ENCODE peak calls at places on chromosomes 4 and X, in four cellular contexts. O is transverse colon, I is breast epithelium, P is suprapubic skin. J is an unnamed sample.

GRCh38 chr4:41930139-41930831 is 4.9 kb upstream of the TMEM33 start:
- DNase-seq in I (no peak), O (no peak), P (no peak), J (no peak)

GRCh38 chrX:81874807-81875206 is 672.9 kb downstream of the SH3BGRL start:
- DNase-seq in P (no peak), I (no peak), O (no peak), J (no peak)

GRCh38 chr4:95181446-95182306 is 367.1 kb downstream of the UNC5C start:
- DNase-seq in I (no peak), P (no peak), O (no peak), J (no peak)

GRCh38 chr4:182913621-182914020 is 3.6 kb downstream of the DCTD start:
- DNase-seq in I (no peak), P (no peak), O (no peak), J (no peak)

GRCh38 chr4:20544645-20545044 is 155.6 kb upstream of the PACRGL start:
- DNase-seq in P (no peak), O (no peak), I (no peak), J (no peak)

GRCh38 chr4:97367878-97368277 is 775.4 kb downstream of the STPG2 start:
- DNase-seq in P (no peak), O (no peak), I (no peak), J (no peak)

GRCh38 chrX:132875705-132876508 is 82.5 kb downstream of the HS6ST2 start:
- DNase-seq in P (no peak), I (no peak), O (no peak), J (no peak)

GRCh38 chr4:2941138-2942036 is 21.8 kb downstream of the NOP14 start:
- DNase-seq in P (no peak), O (peak), I (no peak), J (no peak)

GRCh38 chr4:150717952-150718351 is 136.0 kb downstream of the MAB21L2 start:
- DNase-seq in P (no peak), I (no peak), O (no peak), J (no peak)

GRCh38 chrX:154731881-154732280 is 19.0 kb downstream of the GAB3 start:
- DNase-seq in I (no peak), O (no peak), P (no peak), J (no peak)

GRCh38 chr4:81499840-81500239 is 28.1 kb upstream of the RASGEF1B start:
- DNase-seq in O (peak), P (no peak), I (no peak), J (no peak)

GRCh38 chr4:144647095-144647959 is 1.4 kb downstream of the HHIP start:
- DNase-seq in P (no peak), O (no peak), I (no peak), J (no peak)

GRCh38 chrX:24364851-24365538 is 4.6 kb downstream of the SUPT20HL1 start:
- DNase-seq in P (no peak), O (no peak), I (no peak), J (no peak)

DNA sequence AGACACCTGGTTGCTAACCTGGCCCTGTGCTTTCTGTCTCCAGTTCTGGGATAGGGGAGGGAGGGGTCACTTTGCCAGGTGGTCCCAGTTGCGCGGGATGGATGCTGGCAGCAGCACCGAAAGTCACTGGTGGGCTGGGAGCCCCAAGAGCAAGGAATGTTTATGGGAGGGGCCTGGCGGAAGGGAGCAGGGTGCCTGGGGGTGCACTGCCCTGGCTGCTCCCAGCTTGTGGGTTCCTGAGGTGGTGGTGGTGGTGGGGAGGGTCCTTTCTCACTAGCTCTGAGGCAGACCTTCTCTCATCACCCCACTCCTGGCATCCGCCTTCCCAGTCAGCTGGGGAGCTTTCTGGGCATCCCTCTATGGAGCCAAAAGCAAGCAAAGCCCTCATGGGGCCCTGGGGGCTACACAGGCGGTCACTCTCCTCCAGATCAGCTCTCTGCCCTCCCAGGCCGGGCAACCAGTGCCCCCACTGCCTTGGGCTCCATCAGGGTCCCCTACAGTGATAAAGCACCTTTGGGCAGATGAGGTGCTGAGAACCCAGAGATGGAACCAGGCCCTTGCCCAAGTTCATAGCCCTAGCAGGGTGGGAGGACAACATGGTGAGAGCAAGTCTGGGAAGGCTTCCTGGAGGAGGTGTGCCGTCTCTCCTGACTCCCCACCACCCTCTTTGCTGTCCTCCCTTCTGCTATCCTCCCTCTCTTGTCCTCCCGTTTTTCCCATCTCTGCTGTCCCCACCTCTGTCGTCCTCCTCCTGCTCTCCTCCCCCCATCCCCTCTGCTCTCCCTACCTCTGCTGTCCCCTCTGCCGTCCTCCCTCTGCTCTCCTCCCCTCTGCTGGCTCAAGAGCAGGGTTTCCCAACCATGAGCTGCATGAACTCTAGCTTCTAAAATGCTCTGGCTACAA is 16.0 kb downstream of the FGFR3 start:
- DNase-seq in I (no peak), P (no peak), O (no peak), J (no peak)
- TF ChIP-seq POLR2AphosphoS5 in I (no peak), P (no peak), O (no peak), J (no peak)

GRCh38 chr4:74453037-74453635 is 8.2 kb downstream of the AREG start:
- DNase-seq in O (no peak), I (no peak), P (no peak), J (no peak)

GRCh38 chr4:74450298-74450683 is 5.4 kb downstream of the AREG start:
- DNase-seq in I (no peak), P (no peak), O (no peak), J (no peak)

GRCh38 chr4:74449571-74450297 is 4.8 kb downstream of the AREG start:
- DNase-seq in O (no peak), P (no peak), I (no peak), J (no peak)

GRCh38 chr4:74453846-74454742 is 9.2 kb downstream of the AREG start:
- DNase-seq in O (no peak), I (no peak), P (no peak), J (no peak)

DNA sequence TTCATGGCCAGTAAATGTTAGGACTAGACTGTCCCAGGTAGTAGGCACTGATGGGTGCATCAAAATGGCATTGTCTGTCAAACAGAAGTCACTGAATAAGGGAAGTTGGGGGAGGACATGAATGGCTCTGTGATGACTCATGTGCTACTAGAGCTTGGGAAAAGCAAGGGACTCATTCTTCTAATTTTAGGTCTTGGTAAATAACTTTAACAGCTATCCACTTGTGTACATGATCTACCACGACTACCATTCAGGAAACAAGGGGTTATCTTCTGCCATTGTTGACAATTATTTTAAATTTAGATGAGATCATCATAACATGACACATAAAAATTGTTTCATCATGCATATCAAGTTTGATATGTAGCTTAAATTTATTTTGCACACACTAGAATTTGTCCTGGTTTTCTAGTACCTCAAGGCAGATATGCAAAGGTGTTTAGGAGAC is 6.3 kb downstream of the AREG start:
- DNase-seq in P (no peak), O (no peak), I (no peak), J (no peak)
- TF ChIP-seq POLR2AphosphoS5 in P (no peak), O (no peak), I (no peak), J (no peak)

DNA sequence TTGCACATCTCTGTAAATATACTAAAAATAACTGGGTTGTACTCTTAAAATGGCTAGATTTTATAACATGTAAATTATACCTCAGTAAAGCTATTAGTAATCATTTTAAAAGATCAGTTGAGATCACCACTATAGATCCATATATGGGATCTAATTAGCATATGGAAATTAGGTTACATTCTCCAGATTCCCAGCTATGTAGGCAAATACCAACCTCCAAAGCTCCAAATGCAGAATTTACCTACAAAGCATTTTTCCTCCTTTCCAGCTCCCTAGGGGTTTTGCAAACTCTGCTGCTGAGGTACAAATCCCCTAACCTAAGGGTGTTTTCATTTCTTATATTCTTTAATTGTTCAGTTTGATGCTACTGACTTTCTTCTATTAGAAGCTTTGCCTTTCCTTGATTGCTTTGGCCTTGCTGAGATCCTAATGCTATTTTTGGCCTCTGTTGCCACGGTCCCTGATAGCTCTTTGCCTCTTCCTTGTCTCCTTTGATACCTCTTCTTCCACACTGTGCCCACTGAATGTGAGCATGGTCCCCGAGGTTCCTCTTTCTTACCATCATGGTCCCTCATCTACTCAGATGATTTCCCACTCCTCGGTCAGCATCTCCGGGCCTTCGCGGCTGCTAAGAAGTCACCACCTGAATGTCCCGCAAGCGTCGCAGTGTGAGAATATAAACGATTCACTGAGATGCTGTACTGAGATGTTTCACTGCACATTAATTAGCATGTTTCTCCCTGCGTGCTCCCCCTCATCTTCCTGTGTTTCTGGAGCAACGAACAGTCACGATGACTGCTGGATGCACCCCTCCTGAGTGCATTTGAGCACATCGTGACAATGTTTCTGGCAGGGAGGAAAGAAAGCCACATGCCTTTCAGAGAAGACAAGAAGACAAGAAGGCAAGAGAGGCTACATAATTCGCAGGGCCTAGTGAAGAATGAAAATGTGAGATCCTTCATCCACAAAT is 23.8 kb downstream of the ENPP6 start:
- DNase-seq in O (no peak), P (no peak), I (no peak), J (no peak)
- TF ChIP-seq POLR2AphosphoS5 in O (no peak), P (no peak), I (no peak), J (no peak)

GRCh38 chr4:186789671-186790070 is 66.0 kb upstream of the FAT1 start:
- DNase-seq in P (no peak), I (no peak), O (no peak), J (no peak)
- TF ChIP-seq POLR2AphosphoS5 in P (no peak), I (no peak), O (no peak), J (no peak)

DNA sequence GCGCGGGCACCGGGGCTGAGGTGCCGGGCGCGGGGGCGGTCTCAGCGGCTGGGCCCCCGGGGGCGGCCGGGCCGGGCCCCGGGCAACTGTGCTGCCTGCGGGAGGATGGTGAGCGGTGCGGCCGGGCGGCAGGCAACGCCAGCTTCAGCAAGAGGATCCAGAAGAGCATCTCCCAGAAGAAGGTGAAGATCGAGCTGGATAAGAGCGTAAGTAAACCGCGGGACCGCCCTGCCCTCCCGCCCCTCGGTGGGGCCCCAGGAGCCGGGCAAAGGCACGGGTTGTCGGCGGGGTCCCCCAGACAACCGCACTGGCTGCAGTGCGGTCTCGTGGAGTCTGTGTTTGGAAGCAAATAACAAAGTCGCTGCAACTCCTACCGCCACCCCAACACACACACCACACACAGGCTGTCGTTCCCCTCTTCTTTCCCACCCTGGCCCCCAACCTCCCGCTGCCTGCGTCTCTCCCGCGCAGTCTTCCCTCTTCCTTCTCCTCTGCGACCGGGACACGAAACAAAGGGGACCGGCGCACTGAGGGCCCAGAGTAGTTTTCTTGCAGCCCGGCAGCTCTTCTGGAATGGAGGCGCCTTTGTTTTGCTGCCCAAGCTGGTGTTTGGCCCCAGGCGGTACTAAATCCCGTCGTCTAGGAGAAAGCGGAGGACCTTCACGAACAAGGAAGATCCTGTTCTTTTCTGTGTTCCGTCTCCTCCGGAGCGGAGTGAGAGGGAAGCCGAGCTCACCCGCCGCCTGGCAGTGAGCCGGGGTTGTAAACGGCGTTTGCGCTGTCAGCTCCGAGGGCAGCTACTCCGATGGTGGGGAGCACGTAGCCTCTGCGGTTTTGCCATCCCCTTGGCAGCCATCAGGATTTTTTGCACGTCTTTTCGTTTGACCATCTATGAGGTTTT is 788 bp downstream of the SAP30 start:
- DNase-seq in O (peak), P (peak), I (peak), J (peak)
- TF ChIP-seq POLR2AphosphoS5 in O (peak), P (no peak), I (peak), J (no peak)

GRCh38 chr4:184833046-184833838 is 7.5 kb upstream of the ACSL1 start:
- DNase-seq in P (no peak), O (no peak), I (no peak), J (no peak)
- TF ChIP-seq POLR2AphosphoS5 in P (no peak), O (no peak), I (no peak), J (no peak)

GRCh38 chrX:12974797-12975669 is at the start of gene TMSB4X:
- DNase-seq in O (peak), P (peak), I (peak), J (no peak)
- TF ChIP-seq POLR2AphosphoS5 in O (peak), P (peak), I (peak), J (peak)

DNA sequence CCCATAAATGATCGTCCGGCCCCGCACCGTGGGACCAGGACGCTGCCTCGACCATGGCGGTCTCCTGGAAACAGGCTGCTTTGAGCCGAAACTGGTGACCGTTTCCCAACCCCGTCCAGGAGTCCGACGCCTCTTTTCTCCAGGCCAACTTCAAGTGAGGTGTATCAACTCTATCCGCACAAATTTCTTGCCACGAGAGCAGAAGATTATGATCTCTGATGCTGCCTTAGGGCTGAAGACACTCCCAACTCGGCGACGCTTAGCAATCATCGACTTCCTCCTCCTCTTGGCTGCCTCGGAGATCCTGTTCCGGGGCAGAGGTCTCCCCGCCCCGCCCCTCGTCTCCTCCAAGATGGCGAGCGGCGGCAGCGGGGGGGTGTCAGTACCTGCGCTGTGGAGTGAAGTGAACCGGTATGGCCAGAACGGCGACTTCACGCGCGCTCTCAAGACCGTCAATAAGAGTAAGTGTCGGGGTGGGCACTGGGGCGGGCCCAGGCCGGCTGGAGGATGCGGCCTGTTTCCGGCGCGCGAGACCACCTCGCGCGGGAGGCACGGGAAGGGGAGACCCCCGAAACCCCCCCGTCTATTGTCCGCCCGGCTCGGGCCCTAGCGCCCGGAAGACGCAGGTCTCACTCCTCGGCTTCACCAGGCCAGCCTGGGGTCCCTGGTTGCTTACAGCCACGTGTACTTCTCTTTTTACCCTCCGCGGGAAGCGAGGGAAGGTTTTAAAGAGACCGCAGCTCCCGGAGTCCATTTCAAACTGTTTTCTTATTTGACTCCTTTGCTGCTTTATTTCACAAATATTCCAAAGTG is at the start of gene SRP72:
- DNase-seq in P (peak), I (peak), O (peak), J (peak)
- TF ChIP-seq POLR2AphosphoS5 in P (peak), I (peak), O (peak), J (peak)

GRCh38 chr4:119682080-119682479 is 53.5 kb upstream of the PDE5A start:
- DNase-seq in I (no peak), O (no peak), P (no peak), J (no peak)

GRCh38 chr4:119679251-119679650 is 50.6 kb upstream of the PDE5A start:
- DNase-seq in O (no peak), P (no peak), I (no peak), J (no peak)

GRCh38 chr4:119678761-119679160 is 50.2 kb upstream of the PDE5A start:
- DNase-seq in P (no peak), I (no peak), O (no peak), J (no peak)

GRCh38 chr4:119684463-119684862 is 55.9 kb upstream of the PDE5A start:
- DNase-seq in O (no peak), P (no peak), I (no peak), J (no peak)

GRCh38 chr4:119683518-119683917 is 54.9 kb upstream of the PDE5A start:
- DNase-seq in I (no peak), O (no peak), P (no peak), J (no peak)
- TF ChIP-seq POLR2AphosphoS5 in I (no peak), O (no peak), P (no peak), J (no peak)